ENCODE peak calls at places on chromosomes 11 and 22, in six cellular contexts. D is neural crest cell; N is NCI-H774; W is spleen; M is stimulated activated CD4-positive, alpha-beta T cell treated with anti-CD3 and anti-CD28 coated beads, TNF-alpha, amount 100 ng/mL, for 24 hours; K is HT1080. F is an unnamed sample.

GRCh38 chr11:77471520-77472234 is 2.2 kb downstream of the PAK1 start:
- DNase-seq in D (peak), W (no peak), K (no peak), N (no peak), M (no peak), F (no peak)

GRCh38 chr11:113457784-113458183 is 17.4 kb downstream of the DRD2 start:
- DNase-seq in M (no peak), N (no peak), D (no peak), W (no peak), K (no peak), F (no peak)

GRCh38 chr22:42561856-42562255 is 8.1 kb downstream of the SERHL2 start:
- DNase-seq in N (no peak), M (no peak), W (no peak), K (no peak), D (no peak), F (no peak)

GRCh38 chr22:25485626-25486545 is 78.6 kb upstream of the GRK3 start:
- DNase-seq in W (no peak), M (peak), D (no peak), K (peak), N (no peak), F (no peak)

GRCh38 chr22:45717787-45718186 is 46.2 kb downstream of the ATXN10 start:
- DNase-seq in W (no peak), M (no peak), K (peak), N (no peak), D (no peak), F (no peak)

GRCh38 chr11:118572914-118573550 is 823 bp downstream of the ARCN1 start:
- DNase-seq in M (peak), W (no peak), K (peak), D (no peak), N (no peak), F (no peak)

GRCh38 chr22:49962012-49962750 is 1.6 kb downstream of the PIM3 start:
- DNase-seq in N (peak), K (peak), M (peak), W (peak), D (no peak), F (peak)

GRCh38 chr22:37198290-37199102 is 10.4 kb upstream of the C1QTNF6 start:
- DNase-seq in M (peak), D (peak), K (peak), N (no peak), W (peak), F (peak)

GRCh38 chr22:38397189-38398097 is 57.6 kb downstream of the KCNJ4 start:
- DNase-seq in W (peak), K (peak), N (no peak), M (peak), D (no peak), F (peak)

GRCh38 chr11:27717377-27717776 is 17.1 kb upstream of the BDNF start:
- DNase-seq in N (no peak), D (no peak), W (no peak), K (peak), M (no peak), F (no peak)

GRCh38 chr11:7977251-7977917 is 9.8 kb upstream of the EIF3F start:
- DNase-seq in D (no peak), K (peak), M (no peak), N (no peak), W (no peak), F (no peak)

GRCh38 chr22:28299760-28300159 is 379.9 kb downstream of the TTC28 start:
- DNase-seq in N (no peak), M (no peak), K (no peak), D (no peak), W (no peak), F (peak)

F was measured in pancreas.